ENCODE peak calls at places on chromosomes 16 and 17, in four cellular contexts. E is lung, R is transverse colon, T is pancreas. Z is an unnamed sample. For H3K27me3 and H3K4me1, the result is how much of the 10 kb centered on the place peaks cover.

GRCh38 chr16:66983033-66983432 is 5.4 kb upstream of the CES4A start:
- DNase-seq in E (no peak), R (no peak), T (no peak), Z (no peak)

GRCh38 chr16:67935096-67935401 is 1.6 kb downstream of the PSMB10 start:
- DNase-seq in E (no peak), R (no peak), T (no peak), Z (no peak)

GRCh38 chr17:35238817-35239216 is 4.1 kb upstream of the SLFN5 start:
- DNase-seq in E (no peak), R (no peak), T (no peak), Z (peak)

GRCh38 chr16:81429045-81429521 is 15.5 kb upstream of the CMIP start:
- DNase-seq in E (no peak), R (peak), T (peak), Z (no peak)

GRCh38 chr17:60729854-60730253 is 52.2 kb downstream of the BCAS3 start:
- DNase-seq in E (no peak), R (peak), T (no peak), Z (no peak)

GRCh38 chr17:18184143-18185007 is 747 bp downstream of the ALKBH5 start:
- DNase-seq in E (peak), R (peak), T (peak), Z (peak)

GRCh38 chr17:31492880-31493655 is 101.6 kb downstream of the RAB11FIP4 start:
- DNase-seq in E (peak), R (peak), T (no peak), Z (no peak)

GRCh38 chr17:47873200-47874090 is 22.5 kb upstream of the SP6 start:
- DNase-seq in E (no peak), R (no peak), T (no peak), Z (no peak)

GRCh38 chr17:58329035-58329807 is 626 bp upstream of the TSPOAP1 start:
- DNase-seq in E (peak), R (peak), T (no peak), Z (peak)

GRCh38 chr17:17692353-17693252 is 11.3 kb downstream of the RAI1 start:
- DNase-seq in E (no peak), R (no peak), T (no peak), Z (no peak)

GRCh38 chr17:33778505-33779398 is 476.3 kb upstream of the CCL2 start:
- DNase-seq in E (no peak), R (peak), T (peak), Z (no peak)

DNA sequence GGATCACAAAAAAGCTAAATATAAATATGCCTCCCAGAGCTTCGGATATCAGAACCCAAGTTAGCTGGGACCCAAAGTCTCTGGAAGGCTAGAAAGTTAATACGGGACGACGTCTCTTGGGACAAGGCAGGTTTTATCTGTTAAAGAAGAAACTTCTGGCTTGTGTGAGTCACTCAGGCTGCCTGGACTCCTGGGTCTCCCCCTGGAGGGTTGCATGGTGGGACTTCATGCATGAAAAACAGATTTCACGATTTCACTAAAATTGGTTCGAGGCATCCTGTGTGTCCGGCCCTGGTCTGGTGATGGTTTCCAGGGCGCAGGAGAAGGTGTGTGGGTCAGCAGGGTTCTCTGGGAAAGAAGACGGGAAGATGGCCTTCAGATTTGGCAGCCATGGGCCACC is 47.0 kb downstream of the COX4I1 start:
- DNase-seq in E (no peak), R (no peak), T (no peak), Z (no peak)
- H3K27me3 ChIP-seq in E (under half), R (under half), T (under half), Z (under half)

DNA sequence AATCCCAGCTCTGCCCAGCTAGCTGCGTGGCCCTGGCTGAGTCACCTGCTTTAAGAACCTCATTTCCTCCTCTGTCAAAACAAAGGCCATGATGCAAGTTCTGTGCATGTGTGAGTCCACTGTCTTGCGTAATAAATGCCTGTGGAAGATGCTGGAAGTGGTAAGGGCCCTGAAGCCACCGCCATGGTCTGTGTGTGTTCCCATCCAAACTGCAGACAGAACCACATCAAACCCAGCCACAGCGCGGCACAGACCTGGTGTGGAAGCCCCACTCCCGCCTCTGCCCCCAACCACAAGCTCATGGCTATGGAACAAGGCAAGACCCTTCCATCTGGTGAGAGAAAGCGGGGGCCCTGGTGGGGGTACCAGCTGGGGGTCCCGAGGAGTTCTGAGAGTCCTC is 26.0 kb downstream of the NECAB2 start:
- DNase-seq in E (no peak), R (no peak), T (no peak), Z (no peak)
- H3K4me1 ChIP-seq in E (under half), R (under half), T (under half), Z (under half)

GRCh38 chr16:30925646-30926332 is 2.4 kb downstream of the FBXL19 start:
- DNase-seq in E (no peak), R (no peak), T (no peak), Z (no peak)
- H3K27ac ChIP-seq in E (no peak), R (no peak), T (no peak), Z (no peak)

GRCh38 chr17:74010903-74011302 is 192.6 kb upstream of the RPL38 start:
- DNase-seq in E (no peak), R (no peak), T (no peak), Z (no peak)
- H3K27me3 ChIP-seq in E (under half), R (under half), T (under half), Z (under half)

DNA sequence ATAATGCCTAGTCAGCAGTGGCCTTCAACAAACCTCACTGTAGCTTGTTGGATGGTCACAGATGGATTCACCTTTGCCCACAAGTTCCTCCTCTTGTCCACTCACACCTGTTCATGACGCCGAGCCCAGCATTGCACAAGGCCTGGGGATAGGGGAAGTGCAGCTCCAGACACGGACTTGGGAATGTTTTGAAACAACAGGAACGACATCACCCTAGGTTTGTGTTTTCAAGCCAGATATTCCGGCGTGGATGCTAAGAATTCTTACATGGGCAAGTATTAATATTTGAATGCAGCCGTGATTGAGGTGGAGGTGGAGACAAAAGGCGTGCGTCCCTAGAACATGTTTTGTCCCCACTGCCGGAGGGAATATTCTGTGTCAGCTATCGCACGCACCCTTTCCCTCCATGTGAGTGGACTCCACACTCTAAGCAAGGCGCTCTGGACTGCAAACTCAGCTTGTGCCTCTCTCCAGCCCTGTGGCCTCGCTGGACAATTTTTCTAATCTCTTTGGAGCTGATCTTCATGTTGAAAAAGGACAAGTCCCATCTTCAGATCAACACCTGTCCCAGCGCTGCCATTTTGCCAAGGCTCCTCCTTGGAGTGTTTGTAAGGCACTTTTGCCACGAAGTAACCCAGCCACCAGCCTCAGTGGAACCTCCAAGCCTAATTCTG is 2.0 kb upstream of the BANP start:
- DNase-seq in E (no peak), R (peak), T (peak), Z (no peak)
- H3K4me1 ChIP-seq in E (under half), R (under half), T (under half), Z (under half)

Z was measured in naive thymus-derived CD4-positive, alpha-beta T cell.